ENCODE peak calls at places on chromosome 20, in six cellular contexts. B is HepG2, P is endothelial cell of umbilical vein, E is A549, K is K562, G is GM12878. I is an unnamed sample.

GRCh38 chr20:6841128-6841527 is 73.6 kb downstream of the BMP2 start:
- DNase-seq in E (no peak), P (no peak), B (no peak), K (no peak), G (no peak), I (no peak)

GRCh38 chr20:4689224-4689623 is 32.5 kb upstream of the PRND start:
- DNase-seq in E (no peak), P (no peak), B (no peak), G (no peak), K (no peak), I (peak; percentile 39)

GRCh38 chr20:35618372-35619131 is 2.9 kb downstream of the SPAG4 start:
- DNase-seq in E (no peak), P (peak; percentile 31), B (no peak), K (no peak), G (no peak), I (no peak)

GRCh38 chr20:63895886-63896135 is 885 bp downstream of the DNAJC5 start:
- DNase-seq in P (no peak), B (no peak), G (no peak), K (no peak), E (no peak), I (peak; percentile 53)

GRCh38 chr20:39045676-39046075 is 83.5 kb downstream of the DHX35 start:
- DNase-seq in G (no peak), K (no peak), E (no peak), P (no peak), B (no peak), I (no peak)

GRCh38 chr20:22563062-22563965 is 21.1 kb downstream of the FOXA2 start:
- DNase-seq in E (no peak), B (no peak), K (no peak), G (no peak), P (no peak), I (no peak)

GRCh38 chr20:33311989-33312388 is 29.0 kb downstream of the BPIFB1 start:
- DNase-seq in G (no peak), E (no peak), B (no peak), P (no peak), K (no peak), I (no peak)

GRCh38 chr20:51457281-51457932 is 85.1 kb downstream of the NFATC2 start:
- DNase-seq in K (no peak), E (peak; percentile 76), G (no peak), B (no peak), P (peak; percentile 72), I (peak; percentile 54)

GRCh38 chr20:22723659-22724058 is 139.3 kb upstream of the FOXA2 start:
- DNase-seq in K (no peak), G (no peak), B (no peak), P (no peak), E (peak; percentile 29), I (no peak)

GRCh38 chr20:6855806-6856205 is 88.3 kb downstream of the BMP2 start:
- DNase-seq in K (no peak), P (no peak), G (no peak), B (no peak), E (no peak), I (peak; percentile 65)

GRCh38 chr20:63554361-63555278 is 661 bp downstream of the FNDC11 start:
- DNase-seq in E (no peak), G (no peak), P (no peak), B (no peak), K (no peak), I (peak; percentile 76)

GRCh38 chr20:9112541-9113515 is 43.9 kb downstream of the PLCB4 start:
- DNase-seq in E (no peak), K (no peak), P (peak; percentile 59), G (no peak), B (no peak), I (no peak)

GRCh38 chr20:34538671-34539123 is 19.8 kb upstream of the MAP1LC3A start:
- DNase-seq in B (peak; percentile 61), E (peak; percentile 64), K (peak; percentile 84), P (peak; percentile 45), G (no peak), I (peak; percentile 79)

GRCh38 chr20:46994341-46994740 is 99.7 kb downstream of the EYA2 start:
- DNase-seq in G (peak; percentile 69), E (no peak), P (no peak), B (no peak), K (no peak), I (no peak)

GRCh38 chr20:49400410-49400809 is 82.1 kb downstream of the KCNB1 start:
- DNase-seq in G (no peak), P (no peak), K (no peak), E (no peak), B (no peak), I (no peak)

GRCh38 chr20:45128066-45128465 is 3.8 kb upstream of the WFDC12 start:
- DNase-seq in P (no peak), G (no peak), B (no peak), K (no peak), E (no peak), I (no peak)

GRCh38 chr20:50675671-50676376 is 15.5 kb downstream of the RIPOR3 start:
- DNase-seq in G (no peak), P (no peak), K (no peak), B (peak; percentile 93), E (no peak), I (peak; percentile 85)

GRCh38 chr20:48921883-48922867 is 664 bp downstream of the ARFGEF2 start:
- DNase-seq in B (peak; percentile 67), P (peak; percentile 36), E (peak; percentile 58), K (peak; percentile 84), G (no peak), I (peak; percentile 78)

GRCh38 chr20:1334761-1335160 is 5.8 kb upstream of the SDCBP2 start:
- DNase-seq in K (peak; percentile 30), G (no peak), B (peak; percentile 63), E (peak; percentile 49), P (no peak), I (peak; percentile 65)

GRCh38 chr20:33732166-33732970 is 572 bp downstream of the ZNF341 start:
- DNase-seq in G (peak; percentile 32), E (peak; percentile 89), B (peak; percentile 82), K (peak; percentile 91), P (peak; percentile 76), I (peak; percentile 96)

GRCh38 chr20:11676618-11677289 is 240.9 kb upstream of the BTBD3 start:
- DNase-seq in E (peak; percentile 65), G (no peak), P (peak; percentile 51), K (peak; percentile 25), B (peak; percentile 62), I (peak; percentile 62)

GRCh38 chr20:17570347-17571152 is 675 bp downstream of the DSTN start:
- DNase-seq in E (peak; percentile 77), G (no peak), P (peak; percentile 69), B (peak; percentile 61), K (peak; percentile 12), I (peak; percentile 66)

GRCh38 chr20:49705358-49705757 is 8.3 kb downstream of the B4GALT5 start:
- DNase-seq in P (no peak), G (peak; percentile 74), B (no peak), K (no peak), E (no peak), I (no peak)

GRCh38 chr20:22775671-22776139 is 191.3 kb upstream of the FOXA2 start:
- DNase-seq in G (no peak), K (no peak), B (peak; percentile 38), P (peak; percentile 6), E (peak; percentile 97), I (no peak)

GRCh38 chr20:35878113-35878620 is 76.1 kb downstream of the SCAND1 start:
- DNase-seq in E (no peak), G (no peak), K (no peak), B (no peak), P (no peak), I (no peak)

GRCh38 chr20:59001068-59001448 is 6.0 kb downstream of the CTSZ start:
- DNase-seq in G (no peak), E (no peak), P (no peak), B (no peak), K (no peak), I (no peak)

GRCh38 chr20:59000326-59000725 is 6.7 kb downstream of the CTSZ start:
- DNase-seq in P (no peak), B (no peak), G (no peak), E (no peak), K (no peak), I (no peak)

GRCh38 chr20:59002874-59003399 is 4.1 kb downstream of the CTSZ start:
- DNase-seq in E (no peak), K (no peak), P (no peak), B (no peak), G (no peak), I (no peak)

GRCh38 chr20:59002388-59002787 is 4.7 kb downstream of the CTSZ start:
- DNase-seq in E (no peak), G (no peak), K (no peak), B (no peak), P (no peak), I (no peak)

GRCh38 chr20:59001449-59002171 is 5.4 kb downstream of the CTSZ start:
- DNase-seq in B (no peak), E (no peak), P (no peak), K (no peak), G (no peak), I (no peak)
- TF ChIP-seq MYC in B (no peak), E (no peak), P (no peak), K (no peak), G (no peak), I (no peak)

GRCh38 chr20:57568960-57569359 is 8.1 kb downstream of the PCK1 start:
- DNase-seq in E (no peak), K (no peak), P (no peak), B (no peak), G (no peak), I (no peak)
- TF ChIP-seq MYC in E (no peak), K (no peak), P (no peak), B (no peak), G (no peak), I (no peak)

DNA sequence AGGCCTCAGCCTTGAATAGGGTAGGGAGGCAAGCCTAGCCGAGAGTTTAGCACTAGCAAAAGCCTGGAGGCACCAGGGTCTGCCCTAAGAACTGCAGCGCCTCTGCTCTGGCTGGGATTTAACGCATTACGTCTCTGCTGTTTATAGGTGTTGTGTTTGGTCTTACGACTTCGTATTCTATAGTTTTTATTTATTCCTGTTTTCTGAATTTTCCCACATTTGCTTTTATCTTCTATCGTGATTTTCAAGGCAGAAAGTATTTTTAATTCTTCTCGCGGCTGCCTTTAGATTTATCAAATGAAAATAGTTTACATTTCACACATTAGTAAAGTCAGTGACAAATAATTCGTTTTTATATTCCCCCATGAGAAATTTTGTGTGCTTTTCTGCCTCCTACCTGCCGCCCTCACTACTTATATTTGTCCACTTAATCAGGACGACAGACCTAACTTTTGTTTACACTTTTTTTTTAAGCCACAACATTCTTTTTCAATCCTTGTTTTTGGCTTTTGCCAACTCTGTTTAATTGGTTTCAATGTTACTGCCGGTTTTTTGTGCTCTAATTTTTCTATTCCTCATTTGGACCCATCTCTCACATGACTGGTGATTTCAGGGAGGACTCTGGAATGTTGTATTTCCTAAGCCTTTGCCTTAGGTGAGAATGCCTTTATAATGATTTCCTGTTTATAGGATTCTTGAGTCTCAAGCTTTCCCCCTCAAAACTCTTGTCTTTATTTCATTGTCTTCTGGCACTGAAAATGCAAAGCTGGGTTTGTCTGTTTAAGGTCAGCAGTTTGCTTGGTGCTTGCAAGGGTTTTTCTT is 1.3 kb upstream of the LZTS3 start:
- DNase-seq in B (no peak), K (no peak), G (no peak), E (peak; percentile 61), P (peak; percentile 30), I (peak; percentile 55)
- TF ChIP-seq MYC in B (no peak), K (no peak), G (no peak), E (no peak), P (no peak), I (no peak)

DNA sequence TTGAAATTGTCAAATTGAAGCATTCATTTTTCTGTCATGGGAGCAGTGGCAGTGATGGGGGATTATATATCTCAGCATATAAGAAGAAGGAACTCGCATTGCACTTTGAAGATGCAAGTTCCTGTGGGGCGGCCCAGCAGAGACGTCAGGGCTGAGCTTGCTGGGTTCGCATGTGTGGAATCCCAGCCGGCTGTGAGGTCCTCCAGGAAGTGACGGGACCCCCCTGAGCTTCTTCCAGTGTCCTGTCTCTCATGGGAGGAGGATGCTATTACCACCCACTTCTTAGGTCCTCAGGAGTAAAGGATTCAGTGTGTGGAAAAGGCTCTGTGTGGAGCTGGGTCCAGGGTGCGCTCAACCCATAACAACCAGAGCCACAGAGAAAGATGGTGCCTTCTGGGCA is 201.2 kb downstream of the CDH4 start:
- DNase-seq in K (no peak), G (no peak), P (no peak), B (no peak), E (no peak), I (no peak)
- TF ChIP-seq MYC in K (no peak), G (no peak), P (no peak), B (no peak), E (no peak), I (no peak)